ENCODE peak calls at places on chromosomes 6 and 20, in four cellular contexts. One of them, this sample, is unnamed.

GRCh38 chr6:106253731-106254130 is 71.8 kb downstream of the ATG5 start:
- DNase-seq in A549: no peak
- DNase-seq in K562: no peak
- DNase-seq in GM12878: no peak
- DNase-seq in this sample: peak

GRCh38 chr6:14977747-14978382 is 268.0 kb upstream of the JARID2 start:
- DNase-seq in A549: no peak
- DNase-seq in K562: no peak
- DNase-seq in GM12878: no peak
- DNase-seq in this sample: no peak

GRCh38 chr20:61802721-61803311 is 262.9 kb downstream of the TAF4 start:
- DNase-seq in A549: no peak
- DNase-seq in K562: no peak
- DNase-seq in GM12878: no peak
- DNase-seq in this sample: no peak

GRCh38 chr6:113361014-113361645 is 496.0 kb upstream of the MARCKS start:
- DNase-seq in A549: no peak
- DNase-seq in K562: no peak
- DNase-seq in GM12878: no peak
- DNase-seq in this sample: peak

GRCh38 chr6:52881996-52882841 is 27.3 kb downstream of the GSTA3 start:
- DNase-seq in A549: peak
- DNase-seq in K562: peak
- DNase-seq in GM12878: peak
- DNase-seq in this sample: peak

GRCh38 chr20:31540406-31540805 is 26.2 kb downstream of the HM13 start:
- DNase-seq in A549: no peak
- DNase-seq in K562: no peak
- DNase-seq in GM12878: no peak
- DNase-seq in this sample: no peak

GRCh38 chr6:89311530-89311852 is 3.6 kb downstream of the GABRR2 start:
- DNase-seq in A549: no peak
- DNase-seq in K562: no peak
- DNase-seq in GM12878: no peak
- DNase-seq in this sample: no peak

GRCh38 chr6:14934011-14934410 is 311.9 kb upstream of the JARID2 start:
- DNase-seq in A549: no peak
- DNase-seq in K562: no peak
- DNase-seq in GM12878: no peak
- DNase-seq in this sample: no peak

GRCh38 chr6:15945593-15946159 is 183.2 kb upstream of the MYLIP start:
- DNase-seq in A549: no peak
- DNase-seq in K562: no peak
- DNase-seq in GM12878: no peak
- DNase-seq in this sample: peak

GRCh38 chr6:26389349-26389799 is 6.5 kb downstream of the BTN2A2 start:
- DNase-seq in A549: no peak
- DNase-seq in K562: peak
- DNase-seq in GM12878: no peak
- DNase-seq in this sample: no peak

GRCh38 chr6:143707702-143708101 is 29.9 kb downstream of the PHACTR2 start:
- DNase-seq in A549: no peak
- DNase-seq in K562: no peak
- DNase-seq in GM12878: no peak
- DNase-seq in this sample: no peak

GRCh38 chr6:97705568-97705967 is 422.6 kb upstream of the MMS22L start:
- DNase-seq in A549: no peak
- DNase-seq in K562: peak
- DNase-seq in GM12878: no peak
- DNase-seq in this sample: peak

GRCh38 chr20:17797163-17797562 is 97.4 kb downstream of the BANF2 start:
- DNase-seq in A549: no peak
- DNase-seq in K562: no peak
- DNase-seq in GM12878: no peak
- DNase-seq in this sample: no peak

GRCh38 chr6:116662186-116662585 is 6.4 kb downstream of the ZUP1 start:
- DNase-seq in A549: no peak
- DNase-seq in K562: no peak
- DNase-seq in GM12878: no peak
- DNase-seq in this sample: peak

GRCh38 chr6:33686981-33687975 is 24.2 kb downstream of the UQCC2 start:
- DNase-seq in A549: no peak
- DNase-seq in K562: no peak
- DNase-seq in GM12878: no peak
- DNase-seq in this sample: no peak

GRCh38 chr6:9537381-9537780 is 877.5 kb downstream of the TFAP2A start:
- DNase-seq in A549: no peak
- DNase-seq in K562: no peak
- DNase-seq in GM12878: no peak
- DNase-seq in this sample: peak

GRCh38 chr6:52724406-52725121 is 38.7 kb downstream of the GSTA2 start:
- DNase-seq in A549: peak
- DNase-seq in K562: peak
- DNase-seq in GM12878: peak
- DNase-seq in this sample: peak

GRCh38 chr6:4253604-4254211 is 118.3 kb upstream of the ECI2 start:
- DNase-seq in A549: peak
- DNase-seq in K562: peak
- DNase-seq in GM12878: no peak
- DNase-seq in this sample: peak

GRCh38 chr6:149876241-149876933 is 12.2 kb upstream of the LRP11 start:
- DNase-seq in A549: no peak
- DNase-seq in K562: no peak
- DNase-seq in GM12878: no peak
- DNase-seq in this sample: no peak

GRCh38 chr6:96816182-96816888 is 20.9 kb downstream of the GPR63 start:
- DNase-seq in A549: no peak
- DNase-seq in K562: no peak
- DNase-seq in GM12878: no peak
- DNase-seq in this sample: peak

GRCh38 chr6:80639243-80639642 is 532.8 kb downstream of the BCKDHB start:
- DNase-seq in A549: no peak
- DNase-seq in K562: no peak
- DNase-seq in GM12878: no peak
- DNase-seq in this sample: peak

GRCh38 chr20:20443509-20443908 is 75.6 kb downstream of the INSM1 start:
- DNase-seq in A549: no peak
- DNase-seq in K562: no peak
- DNase-seq in GM12878: no peak
- DNase-seq in this sample: no peak

GRCh38 chr20:37901667-37902503 is 1.0 kb upstream of the VSTM2L start:
- DNase-seq in A549: peak
- DNase-seq in K562: peak
- DNase-seq in GM12878: no peak
- DNase-seq in this sample: peak

GRCh38 chr6:17768388-17768787 is 61.7 kb upstream of the NUP153 start:
- DNase-seq in A549: no peak
- DNase-seq in K562: peak
- DNase-seq in GM12878: no peak
- DNase-seq in this sample: peak

GRCh38 chr20:11267131-11267761 is 593.4 kb upstream of the JAG1 start:
- DNase-seq in A549: peak
- DNase-seq in K562: peak
- DNase-seq in GM12878: peak
- DNase-seq in this sample: peak
- TF ChIP-seq ELK1 in A549: no peak
- TF ChIP-seq ELK1 in K562: no peak
- TF ChIP-seq ELK1 in GM12878: peak
- TF ChIP-seq ELK1 in this sample: no peak

DNA sequence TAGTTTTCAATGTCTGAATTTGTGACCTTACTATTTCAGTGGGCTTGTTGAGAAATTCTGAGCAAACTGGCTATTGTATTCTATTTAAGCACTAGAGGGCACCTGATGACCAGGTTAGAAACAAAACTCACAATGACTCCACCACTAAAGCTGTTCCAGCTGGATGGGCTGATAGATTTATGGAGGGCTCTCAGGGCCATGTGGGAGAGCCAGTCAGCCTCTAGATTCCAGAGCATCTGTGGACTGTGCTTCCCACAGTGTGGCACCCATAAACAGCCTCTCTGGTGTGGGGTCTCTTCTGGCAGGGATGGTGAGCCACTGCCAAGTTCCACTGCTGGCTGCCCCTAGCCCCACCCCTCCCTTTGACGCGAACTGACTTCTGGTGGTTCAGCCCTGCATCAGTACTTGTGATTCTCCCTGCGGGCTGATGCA is 29.2 kb downstream of the C6orf58 start:
- DNase-seq in A549: peak
- DNase-seq in K562: no peak
- DNase-seq in GM12878: no peak
- DNase-seq in this sample: peak
- TF ChIP-seq ELK1 in A549: no peak
- TF ChIP-seq ELK1 in K562: no peak
- TF ChIP-seq ELK1 in GM12878: no peak
- TF ChIP-seq ELK1 in this sample: no peak

GRCh38 chr6:139364982-139365379 is 9.5 kb downstream of the CITED2 start:
- DNase-seq in A549: no peak
- DNase-seq in K562: no peak
- DNase-seq in GM12878: no peak
- DNase-seq in this sample: no peak

GRCh38 chr6:139367810-139368321 is 6.6 kb downstream of the CITED2 start:
- DNase-seq in A549: no peak
- DNase-seq in K562: peak
- DNase-seq in GM12878: no peak
- DNase-seq in this sample: no peak

GRCh38 chr6:139368661-139369060 is 5.8 kb downstream of the CITED2 start:
- DNase-seq in A549: no peak
- DNase-seq in K562: no peak
- DNase-seq in GM12878: no peak
- DNase-seq in this sample: no peak

GRCh38 chr6:139361211-139361610 is 13.2 kb downstream of the CITED2 start:
- DNase-seq in A549: no peak
- DNase-seq in K562: no peak
- DNase-seq in GM12878: no peak
- DNase-seq in this sample: no peak

GRCh38 chr6:139364302-139364981 is 10.0 kb downstream of the CITED2 start:
- DNase-seq in A549: peak
- DNase-seq in K562: peak
- DNase-seq in GM12878: peak
- DNase-seq in this sample: peak
- TF ChIP-seq ELK1 in A549: no peak
- TF ChIP-seq ELK1 in K562: no peak
- TF ChIP-seq ELK1 in GM12878: no peak
- TF ChIP-seq ELK1 in this sample: no peak

GRCh38 chr6:5290500-5290899 is 29.2 kb downstream of the FARS2 start:
- DNase-seq in A549: no peak
- DNase-seq in K562: no peak
- DNase-seq in GM12878: no peak
- DNase-seq in this sample: no peak
- TF ChIP-seq ELK1 in A549: no peak
- TF ChIP-seq ELK1 in K562: no peak
- TF ChIP-seq ELK1 in GM12878: no peak
- TF ChIP-seq ELK1 in this sample: no peak

GRCh38 chr6:74054190-74054589 is 358.2 kb downstream of the CD109 start:
- DNase-seq in A549: no peak
- DNase-seq in K562: no peak
- DNase-seq in GM12878: no peak
- DNase-seq in this sample: peak

GRCh38 chr6:74057326-74057725 is 361.3 kb downstream of the CD109 start:
- DNase-seq in A549: no peak
- DNase-seq in K562: no peak
- DNase-seq in GM12878: no peak
- DNase-seq in this sample: peak
- TF ChIP-seq ELK1 in A549: no peak
- TF ChIP-seq ELK1 in K562: no peak
- TF ChIP-seq ELK1 in GM12878: no peak
- TF ChIP-seq ELK1 in this sample: no peak

DNA sequence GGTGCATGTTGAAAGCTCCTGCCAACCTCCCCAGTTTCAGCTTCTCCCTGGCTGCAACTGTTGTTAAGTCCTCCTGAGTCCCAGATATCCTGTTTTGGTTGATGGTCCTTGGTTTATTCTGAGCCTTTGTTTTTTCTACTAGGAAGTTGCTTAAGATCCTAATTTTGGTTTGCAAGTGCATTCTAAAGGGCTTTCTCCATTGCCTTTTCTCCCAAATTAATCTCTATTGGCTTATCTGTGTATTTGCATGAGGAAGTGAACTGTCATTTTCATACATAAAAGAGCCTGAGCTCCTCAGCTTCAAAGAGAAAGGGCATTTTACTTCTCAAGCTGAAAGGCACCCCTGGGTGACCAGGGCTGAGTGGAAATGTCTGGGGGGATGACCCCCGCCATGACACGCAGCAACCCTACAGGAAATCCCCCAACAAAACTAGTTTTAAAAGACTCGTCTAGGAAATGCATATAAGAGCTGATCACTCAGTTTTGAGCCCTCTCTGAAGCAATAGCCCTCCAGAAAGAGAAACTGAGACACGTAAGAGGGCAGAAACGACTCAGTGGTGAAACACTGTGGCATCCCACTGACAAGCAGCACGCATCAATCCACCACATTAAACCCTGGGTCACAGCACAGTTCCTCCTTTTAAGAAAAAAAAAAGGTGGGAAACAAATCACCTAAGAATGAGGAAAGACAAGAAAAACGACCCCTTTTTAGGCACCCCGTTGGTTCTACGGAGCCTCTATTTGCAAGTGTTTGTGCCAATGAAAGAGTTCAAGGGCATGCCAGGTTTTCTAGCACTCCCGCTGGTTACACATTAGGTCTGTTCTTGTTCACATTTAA is 140.9 kb downstream of the THBS2 start:
- DNase-seq in A549: no peak
- DNase-seq in K562: no peak
- DNase-seq in GM12878: no peak
- DNase-seq in this sample: no peak
- TF ChIP-seq ELK1 in A549: no peak
- TF ChIP-seq ELK1 in K562: no peak
- TF ChIP-seq ELK1 in GM12878: no peak
- TF ChIP-seq ELK1 in this sample: no peak

DNA sequence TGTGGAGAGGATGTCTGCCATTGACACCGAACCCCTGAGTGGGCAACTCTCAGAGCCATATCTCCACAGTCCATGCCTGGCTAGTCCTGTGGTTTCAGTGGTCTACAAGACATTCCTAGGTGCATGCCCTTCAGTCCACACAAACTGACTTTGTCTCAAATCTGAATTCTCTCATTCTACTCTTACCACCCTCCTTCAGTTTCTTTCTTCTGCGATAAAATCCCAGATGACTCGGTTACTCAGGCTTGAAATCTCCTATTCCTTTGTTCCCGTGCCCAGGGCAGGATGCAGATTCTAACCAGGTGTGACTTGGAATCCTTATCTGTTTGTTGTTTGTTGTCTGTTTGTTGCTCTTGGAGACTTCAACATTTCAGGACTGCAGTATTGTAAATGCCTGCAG is 9.3 kb downstream of the CDS2 start:
- DNase-seq in A549: no peak
- DNase-seq in K562: no peak
- DNase-seq in GM12878: no peak
- DNase-seq in this sample: no peak
- TF ChIP-seq ELK1 in A549: no peak
- TF ChIP-seq ELK1 in K562: no peak
- TF ChIP-seq ELK1 in GM12878: no peak
- TF ChIP-seq ELK1 in this sample: no peak

DNA sequence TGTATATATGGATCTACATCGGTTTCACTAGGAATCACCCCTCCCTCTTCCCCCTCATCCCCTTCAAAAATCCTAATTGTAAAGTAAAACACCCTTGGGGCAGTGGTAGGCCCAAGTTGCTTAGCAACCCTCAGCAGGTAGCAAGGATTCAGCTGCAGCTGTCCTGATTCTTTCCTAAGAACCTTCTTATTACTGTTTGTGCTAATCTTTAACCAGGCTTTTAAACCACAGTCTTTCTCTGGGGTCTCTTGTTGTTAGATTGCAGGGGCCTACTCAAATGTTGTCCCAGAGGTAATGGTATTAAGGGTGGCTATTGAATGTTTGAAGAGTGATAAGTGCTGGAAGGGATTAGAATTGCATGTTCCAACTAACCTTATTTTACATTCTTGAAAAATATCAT is 46.4 kb downstream of the PRL start:
- DNase-seq in A549: no peak
- DNase-seq in K562: no peak
- DNase-seq in GM12878: no peak
- DNase-seq in this sample: no peak
- TF ChIP-seq ELK1 in A549: no peak
- TF ChIP-seq ELK1 in K562: no peak
- TF ChIP-seq ELK1 in GM12878: no peak
- TF ChIP-seq ELK1 in this sample: no peak

This sample was measured in IMR-90.